ENCODE peak calls at places on chromosomes 12 and 14, in four cellular contexts. Y, W, H and S are unnamed samples.

GRCh38 chr14:53304726-53305381 is 151.7 kb upstream of the DDHD1 start:
- DNase-seq in Y (no peak), W (no peak), H (no peak), S (no peak)

GRCh38 chr12:59444932-59445331 is 150.9 kb upstream of the SLC16A7 start:
- DNase-seq in Y (no peak), W (no peak), H (no peak), S (no peak)

GRCh38 chr12:54036620-54037359 is 3.9 kb downstream of the HOXC5 start:
- DNase-seq in Y (no peak), W (no peak), H (no peak), S (no peak)

GRCh38 chr14:24013654-24014514 is 25.2 kb downstream of the DHRS4L2 start:
- DNase-seq in Y (peak), W (no peak), H (peak), S (peak)

GRCh38 chr14:76697246-76697645 is 64.0 kb upstream of the VASH1 start:
- DNase-seq in Y (no peak), W (no peak), H (no peak), S (no peak)

GRCh38 chr14:68813318-68813838 is 20.5 kb upstream of the ZFP36L1 start:
- DNase-seq in Y (no peak), W (no peak), H (no peak), S (no peak)

GRCh38 chr12:120835657-120836056 is 68.5 kb downstream of the SPPL3 start:
- DNase-seq in Y (no peak), W (no peak), H (no peak), S (no peak)

GRCh38 chr12:11310336-11310735 is at the start of gene PRB4:
- DNase-seq in Y (no peak), W (no peak), H (no peak), S (no peak)

GRCh38 chr12:64566882-64567517 is 43.3 kb upstream of the RASSF3 start:
- DNase-seq in Y (no peak), W (no peak), H (no peak), S (no peak)

DNA sequence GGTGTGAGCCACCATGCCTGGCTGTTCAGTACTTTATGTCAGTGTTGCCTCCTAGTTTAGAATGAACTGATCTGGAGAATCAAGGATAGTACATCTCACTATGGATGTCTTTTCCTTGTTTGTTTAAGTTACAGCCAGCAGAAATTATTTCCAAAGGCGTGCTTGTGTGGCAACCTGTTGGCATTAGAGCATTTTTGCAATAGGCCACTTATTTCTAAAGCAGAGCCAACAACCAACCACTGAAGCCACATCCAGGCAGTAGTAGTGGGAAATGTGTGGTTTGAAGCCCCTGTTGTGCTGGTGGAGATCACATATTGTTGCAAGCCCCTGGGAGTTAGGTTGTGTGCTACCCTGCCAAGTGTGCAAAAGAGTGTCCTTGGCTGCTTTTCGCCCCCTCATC is 3.7 kb downstream of the ANO6 start:
- DNase-seq in Y (no peak), W (no peak), H (no peak), S (no peak)
- H3K4me3 ChIP-seq in Y (no peak), W (no peak), H (peak), S (no peak)

GRCh38 chr12:13170892-13171490 is 25.5 kb upstream of the EMP1 start:
- DNase-seq in Y (no peak), W (no peak), H (no peak), S (no peak)
- TF ChIP-seq SUZ12 in Y (no peak), W (no peak), H (no peak), S (no peak)

GRCh38 chr14:54713364-54713763 is 146.4 kb downstream of the SAMD4A start:
- DNase-seq in Y (no peak), W (no peak), H (no peak), S (no peak)
- H3K4me3 ChIP-seq in Y (no peak), W (no peak), H (no peak), S (no peak)

GRCh38 chr14:90808759-90809529 is 7.3 kb downstream of the TTC7B start:
- DNase-seq in Y (no peak), W (no peak), H (no peak), S (no peak)
- TF ChIP-seq SUZ12 in Y (no peak), W (no peak), H (no peak), S (no peak)